ENCODE peak calls at places on chromosomes 7 and 10, in seven cellular contexts. O is naive thymus-derived CD8-positive, alpha-beta T cell; D is activated T-helper 1 cell treated with Interleukin-2 at 50 U/mL for 16 hours; N is activated naive CD8-positive, alpha-beta T cell treated with anti-CD3 and anti-CD28 coated beads, Interleukin-2, amount 50 U/mL, for 24 hours; L is Karpas-422; I is HFF-Myc; F is H4. J is an unnamed sample.

GRCh38 chr7:3174515-3175318 is 126.3 kb upstream of the SDK1 start:
- DNase-seq in O (no peak), D (no peak), N (no peak), L (no peak), I (no peak), F (no peak), J (no peak)

GRCh38 chr7:148773344-148773743 is 74.6 kb downstream of the CUL1 start:
- DNase-seq in O (peak), D (peak), N (peak), L (no peak), I (no peak), F (peak), J (no peak)

GRCh38 chr7:28483112-28483511 is 70.8 kb downstream of the CREB5 start:
- DNase-seq in O (no peak), D (no peak), N (no peak), L (no peak), I (no peak), F (no peak), J (no peak)

GRCh38 chr10:70455213-70455630 is 13.7 kb upstream of the NODAL start:
- DNase-seq in O (no peak), D (no peak), N (no peak), L (no peak), I (no peak), F (no peak), J (no peak)

GRCh38 chr7:101100858-101101847 is 15.9 kb downstream of the TRIM56 start:
- DNase-seq in O (no peak), D (no peak), N (no peak), L (no peak), I (no peak), F (no peak), J (no peak)

GRCh38 chr7:14900051-14900450 is 2.5 kb downstream of the DGKB start:
- DNase-seq in O (no peak), D (no peak), N (no peak), L (no peak), I (no peak), F (no peak), J (no peak)

GRCh38 chr10:62457598-62457997 is 83.4 kb downstream of the ZNF365 start:
- DNase-seq in O (no peak), D (no peak), N (no peak), L (no peak), I (no peak), F (no peak), J (no peak)

GRCh38 chr10:103181244-103181643 is 11.8 kb downstream of the NT5C2 start:
- DNase-seq in O (no peak), D (no peak), N (no peak), L (peak), I (no peak), F (no peak), J (no peak)